ENCODE peak calls at places on chromosome 3, in nine cellular contexts. One of them, this sample, is unnamed.

GRCh38 chr3:197942956-197943556 is 6.9 kb upstream of the RPL35A start:
- DNase-seq in astrocyte: peak; percentile 18
- DNase-seq in bronchial epithelial cell: peak; percentile 56
- DNase-seq in heart right ventricle: no peak
- DNase-seq in MM.1S: peak; percentile 64
- DNase-seq in esophagus squamous epithelium: no peak
- DNase-seq in breast epithelium: no peak
- DNase-seq in retinal pigment epithelial cell: no peak
- DNase-seq in lower lobe of right lung: no peak
- DNase-seq in this sample: no peak

GRCh38 chr3:189950258-189950657 is 170.4 kb downstream of the P3H2 start:
- DNase-seq in astrocyte: no peak
- DNase-seq in bronchial epithelial cell: peak; percentile 68
- DNase-seq in heart right ventricle: no peak
- DNase-seq in MM.1S: no peak
- DNase-seq in esophagus squamous epithelium: no peak
- DNase-seq in breast epithelium: no peak
- DNase-seq in retinal pigment epithelial cell: no peak
- DNase-seq in lower lobe of right lung: no peak
- DNase-seq in this sample: no peak

GRCh38 chr3:18111702-18112311 is 313.3 kb downstream of the SATB1 start:
- DNase-seq in astrocyte: no peak
- DNase-seq in bronchial epithelial cell: no peak
- DNase-seq in heart right ventricle: no peak
- DNase-seq in MM.1S: peak; percentile 76
- DNase-seq in esophagus squamous epithelium: no peak
- DNase-seq in breast epithelium: no peak
- DNase-seq in retinal pigment epithelial cell: no peak
- DNase-seq in lower lobe of right lung: no peak
- DNase-seq in this sample: no peak

GRCh38 chr3:183385698-183386590 is 42.5 kb downstream of the MCF2L2 start:
- DNase-seq in astrocyte: peak; percentile 48
- DNase-seq in bronchial epithelial cell: peak; percentile 61
- DNase-seq in heart right ventricle: no peak
- DNase-seq in MM.1S: peak; percentile 80
- DNase-seq in esophagus squamous epithelium: no peak
- DNase-seq in breast epithelium: no peak
- DNase-seq in retinal pigment epithelial cell: peak; percentile 34
- DNase-seq in lower lobe of right lung: no peak
- DNase-seq in this sample: peak; percentile 30

GRCh38 chr3:136464502-136464901 is 214.4 kb downstream of the PCCB start:
- DNase-seq in astrocyte: peak; percentile 47
- DNase-seq in bronchial epithelial cell: peak; percentile 38
- DNase-seq in heart right ventricle: no peak
- DNase-seq in MM.1S: no peak
- DNase-seq in esophagus squamous epithelium: no peak
- DNase-seq in breast epithelium: no peak
- DNase-seq in retinal pigment epithelial cell: no peak
- DNase-seq in lower lobe of right lung: no peak
- DNase-seq in this sample: no peak

GRCh38 chr3:134430950-134431445 is 54.8 kb downstream of the ANAPC13 start:
- DNase-seq in astrocyte: peak; percentile 55
- DNase-seq in bronchial epithelial cell: no peak
- DNase-seq in heart right ventricle: no peak
- DNase-seq in MM.1S: peak; percentile 81
- DNase-seq in esophagus squamous epithelium: no peak
- DNase-seq in breast epithelium: no peak
- DNase-seq in retinal pigment epithelial cell: no peak
- DNase-seq in lower lobe of right lung: no peak
- DNase-seq in this sample: no peak

GRCh38 chr3:69161587-69162196 is 39.3 kb upstream of the LMOD3 start:
- DNase-seq in astrocyte: no peak
- DNase-seq in bronchial epithelial cell: peak; percentile 53
- DNase-seq in heart right ventricle: no peak
- DNase-seq in MM.1S: peak; percentile 63
- DNase-seq in esophagus squamous epithelium: no peak
- DNase-seq in breast epithelium: no peak
- DNase-seq in retinal pigment epithelial cell: no peak
- DNase-seq in lower lobe of right lung: no peak
- DNase-seq in this sample: peak; percentile 7

GRCh38 chr3:2822611-2823010 is 287.6 kb downstream of the IL5RA start:
- DNase-seq in astrocyte: no peak
- DNase-seq in bronchial epithelial cell: no peak
- DNase-seq in heart right ventricle: no peak
- DNase-seq in MM.1S: no peak
- DNase-seq in esophagus squamous epithelium: no peak
- DNase-seq in breast epithelium: no peak
- DNase-seq in retinal pigment epithelial cell: no peak
- DNase-seq in lower lobe of right lung: no peak
- DNase-seq in this sample: no peak

GRCh38 chr3:168001244-168001643 is 94.5 kb downstream of the GOLIM4 start:
- DNase-seq in astrocyte: no peak
- DNase-seq in bronchial epithelial cell: no peak
- DNase-seq in heart right ventricle: no peak
- DNase-seq in MM.1S: no peak
- DNase-seq in esophagus squamous epithelium: no peak
- DNase-seq in breast epithelium: no peak
- DNase-seq in retinal pigment epithelial cell: no peak
- DNase-seq in lower lobe of right lung: no peak
- DNase-seq in this sample: no peak

GRCh38 chr3:161859870-161860450 is 363.4 kb downstream of the OTOL1 start:
- DNase-seq in astrocyte: no peak
- DNase-seq in bronchial epithelial cell: no peak
- DNase-seq in heart right ventricle: no peak
- DNase-seq in MM.1S: no peak
- DNase-seq in esophagus squamous epithelium: no peak
- DNase-seq in breast epithelium: no peak
- DNase-seq in retinal pigment epithelial cell: no peak
- DNase-seq in lower lobe of right lung: no peak
- DNase-seq in this sample: no peak

GRCh38 chr3:185552358-185552877 is at the start of gene LIPH:
- DNase-seq in astrocyte: peak; percentile 23
- DNase-seq in bronchial epithelial cell: peak; percentile 66
- DNase-seq in heart right ventricle: no peak
- DNase-seq in MM.1S: no peak
- DNase-seq in esophagus squamous epithelium: no peak
- DNase-seq in breast epithelium: no peak
- DNase-seq in retinal pigment epithelial cell: no peak
- DNase-seq in lower lobe of right lung: no peak
- DNase-seq in this sample: no peak

GRCh38 chr3:50167069-50167781 is 12.1 kb downstream of the SEMA3F start:
- DNase-seq in astrocyte: peak; percentile 36
- DNase-seq in bronchial epithelial cell: peak; percentile 87
- DNase-seq in heart right ventricle: no peak
- DNase-seq in MM.1S: no peak
- DNase-seq in esophagus squamous epithelium: no peak
- DNase-seq in breast epithelium: no peak
- DNase-seq in retinal pigment epithelial cell: no peak
- DNase-seq in lower lobe of right lung: no peak
- DNase-seq in this sample: no peak

GRCh38 chr3:123299581-123299980 is 97.8 kb downstream of the SEC22A start:
- DNase-seq in astrocyte: no peak
- DNase-seq in bronchial epithelial cell: no peak
- DNase-seq in heart right ventricle: no peak
- DNase-seq in MM.1S: no peak
- DNase-seq in esophagus squamous epithelium: no peak
- DNase-seq in breast epithelium: no peak
- DNase-seq in retinal pigment epithelial cell: no peak
- DNase-seq in lower lobe of right lung: peak; percentile 14
- DNase-seq in this sample: no peak

GRCh38 chr3:122982202-122983185 is 45.1 kb downstream of the SEMA5B start:
- DNase-seq in astrocyte: no peak
- DNase-seq in bronchial epithelial cell: no peak
- DNase-seq in heart right ventricle: peak; percentile 54
- DNase-seq in MM.1S: no peak
- DNase-seq in esophagus squamous epithelium: no peak
- DNase-seq in breast epithelium: no peak
- DNase-seq in retinal pigment epithelial cell: no peak
- DNase-seq in lower lobe of right lung: no peak
- DNase-seq in this sample: no peak

GRCh38 chr3:43022111-43022510 is 43.0 kb downstream of the GASK1A start:
- DNase-seq in astrocyte: no peak
- DNase-seq in bronchial epithelial cell: no peak
- DNase-seq in heart right ventricle: no peak
- DNase-seq in MM.1S: no peak
- DNase-seq in esophagus squamous epithelium: no peak
- DNase-seq in breast epithelium: no peak
- DNase-seq in retinal pigment epithelial cell: no peak
- DNase-seq in lower lobe of right lung: no peak
- DNase-seq in this sample: no peak

GRCh38 chr3:152019516-152019915 is 146.1 kb downstream of the SUCNR1 start:
- DNase-seq in astrocyte: no peak
- DNase-seq in bronchial epithelial cell: no peak
- DNase-seq in heart right ventricle: no peak
- DNase-seq in MM.1S: no peak
- DNase-seq in esophagus squamous epithelium: no peak
- DNase-seq in breast epithelium: no peak
- DNase-seq in retinal pigment epithelial cell: peak; percentile 71
- DNase-seq in lower lobe of right lung: no peak
- DNase-seq in this sample: no peak

GRCh38 chr3:46008058-46008457 is 12.4 kb upstream of the FYCO1 start:
- DNase-seq in astrocyte: no peak
- DNase-seq in bronchial epithelial cell: no peak
- DNase-seq in heart right ventricle: no peak
- DNase-seq in MM.1S: no peak
- DNase-seq in esophagus squamous epithelium: no peak
- DNase-seq in breast epithelium: no peak
- DNase-seq in retinal pigment epithelial cell: no peak
- DNase-seq in lower lobe of right lung: no peak
- DNase-seq in this sample: no peak

GRCh38 chr3:16257304-16257703 is 7.4 kb downstream of the DPH3 start:
- DNase-seq in astrocyte: no peak
- DNase-seq in bronchial epithelial cell: no peak
- DNase-seq in heart right ventricle: no peak
- DNase-seq in MM.1S: no peak
- DNase-seq in esophagus squamous epithelium: no peak
- DNase-seq in breast epithelium: no peak
- DNase-seq in retinal pigment epithelial cell: no peak
- DNase-seq in lower lobe of right lung: no peak
- DNase-seq in this sample: no peak

GRCh38 chr3:141410408-141410807 is 42.1 kb downstream of the ZBTB38 start:
- DNase-seq in astrocyte: peak; percentile 55
- DNase-seq in bronchial epithelial cell: no peak
- DNase-seq in heart right ventricle: no peak
- DNase-seq in MM.1S: peak; percentile 70
- DNase-seq in esophagus squamous epithelium: no peak
- DNase-seq in breast epithelium: no peak
- DNase-seq in retinal pigment epithelial cell: no peak
- DNase-seq in lower lobe of right lung: no peak
- DNase-seq in this sample: no peak
- H3K4me3 ChIP-seq in astrocyte: no peak overlapping the region
- H3K4me3 ChIP-seq in bronchial epithelial cell: no peak overlapping the region
- H3K4me3 ChIP-seq in heart right ventricle: no peak overlapping the region
- H3K4me3 ChIP-seq in MM.1S: peak overlapping the region; percentile 18
- H3K4me3 ChIP-seq in esophagus squamous epithelium: no peak overlapping the region
- H3K4me3 ChIP-seq in breast epithelium: no peak overlapping the region
- H3K4me3 ChIP-seq in retinal pigment epithelial cell: no peak overlapping the region
- H3K4me3 ChIP-seq in lower lobe of right lung: no peak overlapping the region
- H3K4me3 ChIP-seq in this sample: no peak overlapping the region

GRCh38 chr3:121175083-121175482 is 267.1 kb downstream of the STXBP5L start:
- DNase-seq in astrocyte: no peak
- DNase-seq in bronchial epithelial cell: no peak
- DNase-seq in heart right ventricle: no peak
- DNase-seq in MM.1S: no peak
- DNase-seq in esophagus squamous epithelium: no peak
- DNase-seq in breast epithelium: no peak
- DNase-seq in retinal pigment epithelial cell: no peak
- DNase-seq in lower lobe of right lung: no peak
- DNase-seq in this sample: no peak
- H3K4me3 ChIP-seq in astrocyte: no peak overlapping the region
- H3K4me3 ChIP-seq in bronchial epithelial cell: no peak overlapping the region
- H3K4me3 ChIP-seq in heart right ventricle: no peak overlapping the region
- H3K4me3 ChIP-seq in MM.1S: no peak overlapping the region
- H3K4me3 ChIP-seq in esophagus squamous epithelium: no peak overlapping the region
- H3K4me3 ChIP-seq in breast epithelium: no peak overlapping the region
- H3K4me3 ChIP-seq in retinal pigment epithelial cell: no peak overlapping the region
- H3K4me3 ChIP-seq in lower lobe of right lung: no peak overlapping the region
- H3K4me3 ChIP-seq in this sample: no peak overlapping the region

GRCh38 chr3:126179825-126180476 is 435 bp downstream of the ALDH1L1 start:
- DNase-seq in astrocyte: no peak
- DNase-seq in bronchial epithelial cell: no peak
- DNase-seq in heart right ventricle: peak; percentile 74
- DNase-seq in MM.1S: no peak
- DNase-seq in esophagus squamous epithelium: no peak
- DNase-seq in breast epithelium: no peak
- DNase-seq in retinal pigment epithelial cell: no peak
- DNase-seq in lower lobe of right lung: no peak
- DNase-seq in this sample: no peak

GRCh38 chr3:126180477-126181397 is at the start of gene ALDH1L1:
- DNase-seq in astrocyte: peak; percentile 36
- DNase-seq in bronchial epithelial cell: peak; percentile 57
- DNase-seq in heart right ventricle: peak; percentile 84
- DNase-seq in MM.1S: no peak
- DNase-seq in esophagus squamous epithelium: peak; percentile 22
- DNase-seq in breast epithelium: no peak
- DNase-seq in retinal pigment epithelial cell: peak; percentile 62
- DNase-seq in lower lobe of right lung: peak; percentile 65
- DNase-seq in this sample: no peak

GRCh38 chr3:126186271-126186670 is 5.9 kb upstream of the ALDH1L1 start:
- DNase-seq in astrocyte: no peak
- DNase-seq in bronchial epithelial cell: no peak
- DNase-seq in heart right ventricle: no peak
- DNase-seq in MM.1S: no peak
- DNase-seq in esophagus squamous epithelium: no peak
- DNase-seq in breast epithelium: no peak
- DNase-seq in retinal pigment epithelial cell: no peak
- DNase-seq in lower lobe of right lung: no peak
- DNase-seq in this sample: no peak

GRCh38 chr3:126184465-126185000 is 4.1 kb upstream of the ALDH1L1 start:
- DNase-seq in astrocyte: no peak
- DNase-seq in bronchial epithelial cell: no peak
- DNase-seq in heart right ventricle: no peak
- DNase-seq in MM.1S: no peak
- DNase-seq in esophagus squamous epithelium: no peak
- DNase-seq in breast epithelium: no peak
- DNase-seq in retinal pigment epithelial cell: no peak
- DNase-seq in lower lobe of right lung: no peak
- DNase-seq in this sample: no peak

GRCh38 chr3:126181398-126181725 is 976 bp upstream of the ALDH1L1 start:
- DNase-seq in astrocyte: no peak
- DNase-seq in bronchial epithelial cell: peak; percentile 8
- DNase-seq in heart right ventricle: no peak
- DNase-seq in MM.1S: no peak
- DNase-seq in esophagus squamous epithelium: no peak
- DNase-seq in breast epithelium: no peak
- DNase-seq in retinal pigment epithelial cell: no peak
- DNase-seq in lower lobe of right lung: no peak
- DNase-seq in this sample: no peak
- H3K4me3 ChIP-seq in astrocyte: peak overlapping the region; percentile 48
- H3K4me3 ChIP-seq in bronchial epithelial cell: peak overlapping the region; percentile 51
- H3K4me3 ChIP-seq in heart right ventricle: peak overlapping the region; percentile 72
- H3K4me3 ChIP-seq in MM.1S: no peak overlapping the region
- H3K4me3 ChIP-seq in esophagus squamous epithelium: peak overlapping the region; percentile 40
- H3K4me3 ChIP-seq in breast epithelium: peak overlapping the region; percentile 72
- H3K4me3 ChIP-seq in retinal pigment epithelial cell: no peak overlapping the region
- H3K4me3 ChIP-seq in lower lobe of right lung: peak overlapping the region; percentile 55
- H3K4me3 ChIP-seq in this sample: peak overlapping the region; percentile 70

DNA sequence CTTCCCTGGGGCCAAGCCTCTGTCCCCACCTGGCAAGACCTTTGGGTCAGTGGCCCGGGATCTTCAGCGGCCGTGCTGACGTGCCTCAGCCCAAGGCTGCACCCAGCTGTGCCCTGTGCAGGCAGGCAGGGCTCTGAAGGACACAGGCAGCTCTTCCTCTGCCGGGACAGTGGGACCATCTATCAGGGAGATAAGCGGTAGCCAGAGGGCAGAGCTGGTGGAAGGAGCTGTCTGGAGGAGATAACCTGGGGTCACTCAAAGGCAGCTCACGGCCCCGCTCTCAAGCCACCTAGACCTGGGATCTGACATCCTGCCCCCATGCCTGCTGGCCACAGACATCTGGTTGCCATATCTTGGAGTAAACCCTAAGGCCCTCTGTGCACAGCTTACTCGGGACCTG is 27.3 kb downstream of the DUSP7 start:
- DNase-seq in astrocyte: no peak
- DNase-seq in bronchial epithelial cell: no peak
- DNase-seq in heart right ventricle: no peak
- DNase-seq in MM.1S: no peak
- DNase-seq in esophagus squamous epithelium: no peak
- DNase-seq in breast epithelium: no peak
- DNase-seq in retinal pigment epithelial cell: no peak
- DNase-seq in lower lobe of right lung: no peak
- DNase-seq in this sample: no peak
- H3K4me3 ChIP-seq in astrocyte: no peak overlapping the region
- H3K4me3 ChIP-seq in bronchial epithelial cell: no peak overlapping the region
- H3K4me3 ChIP-seq in heart right ventricle: no peak overlapping the region
- H3K4me3 ChIP-seq in MM.1S: no peak overlapping the region
- H3K4me3 ChIP-seq in esophagus squamous epithelium: no peak overlapping the region
- H3K4me3 ChIP-seq in breast epithelium: no peak overlapping the region
- H3K4me3 ChIP-seq in retinal pigment epithelial cell: no peak overlapping the region
- H3K4me3 ChIP-seq in lower lobe of right lung: no peak overlapping the region
- H3K4me3 ChIP-seq in this sample: no peak overlapping the region